ENCODE peak calls at places on chromosomes 12 and 14, in four cellular contexts. L, N, T and F are unnamed samples.

GRCh38 chr12:69661386-69661785 is 37.7 kb downstream of the BEST3 start:
- DNase-seq in L (no peak), N (no peak), T (no peak), F (no peak)

GRCh38 chr14:94398536-94398935 is 10.1 kb upstream of the SERPINA1 start:
- DNase-seq in L (no peak), N (no peak), T (no peak), F (no peak)

GRCh38 chr12:41361791-41362190 is 173.7 kb downstream of the PDZRN4 start:
- DNase-seq in L (no peak), N (no peak), T (no peak), F (no peak)

GRCh38 chr14:69483765-69484443 is 624 bp upstream of the PLEKHD1 start:
- DNase-seq in L (peak; percentile 22), N (no peak), T (peak; percentile 59), F (peak; percentile 35)

GRCh38 chr12:84727964-84728363 is 184.6 kb downstream of the SLC6A15 start:
- DNase-seq in L (no peak), N (no peak), T (no peak), F (peak; percentile 6)

GRCh38 chr12:2941524-2941923 is 17.7 kb upstream of the TEAD4 start:
- DNase-seq in L (no peak), N (no peak), T (no peak), F (no peak)

GRCh38 chr14:99892406-99892805 is 99.2 kb downstream of the EML1 start:
- DNase-seq in L (no peak), N (no peak), T (no peak), F (no peak)

GRCh38 chr12:11771356-11771755 is 121.9 kb downstream of the ETV6 start:
- DNase-seq in L (no peak), N (no peak), T (no peak), F (no peak)

GRCh38 chr12:88375301-88375959 is 204.8 kb downstream of the KITLG start:
- DNase-seq in L (no peak), N (no peak), T (no peak), F (no peak)

GRCh38 chr14:99189201-99189801 is 82.7 kb downstream of the BCL11B start:
- DNase-seq in L (no peak), N (no peak), T (no peak), F (no peak)

DNA sequence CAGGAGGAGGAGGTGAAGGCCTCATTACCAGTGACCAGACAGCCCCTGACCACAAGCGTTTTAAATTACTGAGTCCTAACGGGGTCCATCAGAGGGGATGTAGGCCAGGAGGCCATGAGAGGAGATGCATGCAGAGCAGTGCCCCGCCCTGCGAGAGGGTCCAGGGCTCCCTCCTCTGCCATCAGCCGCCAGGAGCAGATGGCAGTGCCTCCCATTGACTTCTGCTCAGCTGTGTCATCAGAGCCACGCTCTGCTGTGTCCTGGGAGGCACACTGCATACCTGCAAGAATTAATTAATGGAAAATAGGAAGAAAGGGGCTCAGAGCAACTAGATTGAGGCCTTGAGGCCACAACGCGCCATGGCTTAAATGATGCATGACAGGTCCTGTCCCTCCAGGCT is 236.0 kb downstream of the KSR2 start:
- DNase-seq in L (no peak), N (no peak), T (no peak), F (no peak)
- TF ChIP-seq CTCF in L (no peak), N (no peak), T (no peak), F (no peak)

DNA sequence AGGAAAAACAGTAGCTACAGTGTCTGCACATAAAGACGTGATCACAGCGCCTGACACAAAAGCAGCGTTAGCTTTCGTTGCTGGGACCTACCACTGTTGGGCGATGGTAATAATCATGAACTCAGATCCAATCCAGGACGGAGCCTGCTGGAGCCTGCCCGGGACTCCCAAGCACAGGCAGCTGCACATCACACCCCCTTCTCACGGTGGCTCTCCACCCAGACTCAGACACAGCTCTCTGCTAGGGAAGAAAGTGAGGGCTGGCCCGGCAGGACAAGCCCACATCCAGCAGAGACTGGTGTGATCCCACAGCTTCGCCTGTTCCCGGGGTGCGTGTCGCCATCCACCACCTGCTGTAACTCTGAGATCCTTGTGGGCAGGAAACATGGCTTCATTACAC is 49.9 kb upstream of the FOXN3 start:
- DNase-seq in L (no peak), N (no peak), T (no peak), F (no peak)
- TF ChIP-seq CTCF in L (no peak), N (no peak), T (no peak), F (no peak)

GRCh38 chr14:105805701-105806100 is 279.3 kb downstream of the TMEM121 start:
- DNase-seq in L (no peak), N (no peak), T (no peak), F (no peak)

DNA sequence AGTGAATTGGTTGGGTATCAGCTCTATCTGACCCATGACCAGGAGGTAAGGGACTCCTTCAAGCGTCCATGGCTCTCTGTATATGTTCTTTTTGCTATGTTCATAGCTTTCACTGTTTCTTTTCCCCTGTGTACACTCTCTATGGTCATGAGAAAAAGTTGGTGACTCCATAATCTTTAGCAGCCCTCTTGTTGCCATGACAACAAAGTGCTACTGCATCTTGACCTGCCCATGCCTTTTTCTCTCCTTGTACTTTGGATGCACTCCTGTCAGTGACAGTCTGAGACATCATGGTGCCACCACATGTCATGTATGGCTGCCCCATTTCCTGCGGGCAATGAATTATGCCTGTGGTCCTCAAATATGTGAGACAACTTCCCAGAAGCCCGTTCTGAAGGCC is 280.2 kb downstream of the TMEM121 start:
- DNase-seq in L (no peak), N (no peak), T (no peak), F (no peak)
- TF ChIP-seq CTCF in L (no peak), N (no peak), T (no peak), F (no peak)

DNA sequence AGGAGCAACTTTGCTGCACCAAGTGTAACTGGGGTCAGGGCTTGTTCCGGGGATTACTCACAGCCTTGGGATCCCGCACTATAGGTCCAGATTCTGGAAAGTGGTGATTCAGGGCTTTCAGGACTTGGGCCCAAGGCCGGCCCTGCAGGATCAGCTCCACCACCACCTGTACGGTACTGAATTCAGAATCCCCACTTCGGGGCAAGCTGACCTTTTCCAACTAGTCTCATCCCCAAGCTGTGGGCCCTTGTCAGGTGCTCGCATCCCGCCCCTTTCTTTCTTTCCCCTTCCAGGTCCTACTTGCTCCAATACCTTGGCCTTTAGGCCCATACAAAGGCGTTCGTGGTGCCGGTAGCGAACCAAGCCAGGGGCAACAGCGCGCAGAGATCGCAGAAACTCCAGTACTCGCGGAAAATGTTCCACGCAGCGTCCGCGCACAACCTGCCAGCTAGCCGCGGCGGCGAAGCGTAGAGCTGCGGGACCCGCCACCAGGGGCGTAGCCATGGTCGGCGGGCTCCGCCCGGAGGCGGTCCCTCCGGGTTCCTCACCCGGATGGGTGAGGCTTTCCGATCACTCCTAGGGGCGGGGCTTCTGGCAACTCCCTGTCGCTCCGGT is 487 bp downstream of the TINF2 start:
- DNase-seq in L (peak; percentile 96), N (peak; percentile 96), T (peak; percentile 94), F (peak; percentile 95)
- TF ChIP-seq CTCF in L (peak; percentile 63), N (peak; percentile 64), T (peak; percentile 68), F (peak; percentile 53)